ENCODE peak calls at places on chromosomes 2 and 18, in five cellular contexts. J is tibial nerve; E is progenitor cell of endocrine pancreas; I is activated naive CD4-positive, alpha-beta T cell; T is activated T-cell treated with anti-CD3 and anti-CD28 coated beads for 48 hours. R is an unnamed sample.

GRCh38 chr2:137947714-137948336 is 16.4 kb upstream of the HNMT start:
- DNase-seq in J (peak), E (no peak), I (no peak), T (peak), R (no peak)

GRCh38 chr2:37427241-37427640 is 82.8 kb downstream of the QPCT start:
- DNase-seq in J (no peak), E (no peak), I (no peak), T (no peak), R (no peak)

GRCh38 chr2:84971799-84972790 is 1.1 kb downstream of the KCMF1 start:
- DNase-seq in J (no peak), E (peak), I (peak), T (peak), R (peak)

GRCh38 chr2:47869859-47870258 is 36.4 kb downstream of the FBXO11 start:
- DNase-seq in J (no peak), E (no peak), I (no peak), T (no peak), R (no peak)

GRCh38 chr18:79399275-79400081 is 3.7 kb downstream of the NFATC1 start:
- DNase-seq in J (no peak), E (no peak), I (no peak), T (peak), R (no peak)

GRCh38 chr18:74989134-74989533 is 219.8 kb downstream of the PTGR3 start:
- DNase-seq in J (no peak), E (no peak), I (no peak), T (no peak), R (no peak)

GRCh38 chr2:216532562-216532961 is 33.9 kb downstream of the RPL37A start:
- DNase-seq in J (no peak), E (no peak), I (no peak), T (no peak), R (no peak)

GRCh38 chr18:40925071-40925541 is 1029.9 kb upstream of the PIK3C3 start:
- DNase-seq in J (no peak), E (no peak), I (no peak), T (no peak), R (no peak)

GRCh38 chr2:216236486-216236885 is 127.3 kb downstream of the XRCC5 start:
- DNase-seq in J (no peak), E (no peak), I (no peak), T (no peak), R (no peak)

GRCh38 chr18:34884456-34884855 is 156.8 kb upstream of the MAPRE2 start:
- DNase-seq in J (no peak), E (no peak), I (no peak), T (no peak), R (no peak)

GRCh38 chr2:96207778-96208143 is 866 bp downstream of the STARD7 start:
- DNase-seq in J (no peak), E (no peak), I (no peak), T (no peak), R (no peak)

GRCh38 chr2:30374380-30374779 is 72.7 kb upstream of the LCLAT1 start:
- DNase-seq in J (no peak), E (no peak), I (no peak), T (no peak), R (no peak)

GRCh38 chr2:113965644-113966043 is 75.8 kb downstream of the ACTR3 start:
- DNase-seq in J (no peak), E (no peak), I (no peak), T (no peak), R (no peak)

GRCh38 chr2:159879061-159879604 is 81.1 kb upstream of the CD302 start:
- DNase-seq in J (no peak), E (no peak), I (no peak), T (peak), R (no peak)

GRCh38 chr18:31660763-31661162 is 23.6 kb downstream of the B4GALT6 start:
- DNase-seq in J (no peak), E (no peak), I (no peak), T (no peak), R (no peak)

GRCh38 chr2:219354582-219354981 is 22.0 kb upstream of the RESP18 start:
- DNase-seq in J (no peak), E (no peak), I (no peak), T (no peak), R (no peak)